ENCODE peak calls at places on chromosomes 11 and 22, in nine cellular contexts. B is activated naive CD8-positive, alpha-beta T cell treated with anti-CD3 and anti-CD28 coated beads, Interleukin-2, amount 50 U/mL, for 24 hours; R is nephron progenitor cell; G is epithelial cell of prostate; K is NCI-H345; Z is CD8-positive, alpha-beta memory T cell; C is cardiac septum; M is ovary; O is CD4-positive, CD25-positive, alpha-beta regulatory T cell. S is an unnamed sample.

GRCh38 chr11:86204356-86204755 is 40.2 kb upstream of the EED start:
- DNase-seq in B (no peak), R (no peak), G (no peak), K (no peak), Z (no peak), C (no peak), M (no peak), O (no peak), S (no peak)

GRCh38 chr22:31346733-31347250 is 646 bp upstream of the PATZ1 start:
- DNase-seq in B (peak), R (peak), G (no peak), K (peak), Z (peak), C (peak), M (peak), O (no peak), S (peak)

GRCh38 chr22:16949561-16949960 is 58.5 kb downstream of the GAB4 start:
- DNase-seq in B (peak), R (no peak), G (no peak), K (no peak), Z (no peak), C (no peak), M (no peak), O (no peak), S (no peak)

GRCh38 chr11:64725601-64726139 is 2.7 kb upstream of the NRXN2 start:
- DNase-seq in B (no peak), R (no peak), G (no peak), K (no peak), Z (no peak), C (no peak), M (peak), O (no peak), S (no peak)

GRCh38 chr11:67024966-67025365 is 2.0 kb downstream of the SYT12 start:
- DNase-seq in B (no peak), R (no peak), G (no peak), K (no peak), Z (no peak), C (no peak), M (no peak), O (no peak), S (no peak)

GRCh38 chr11:132540586-132540985 is 991.7 kb downstream of the OPCML start:
- DNase-seq in B (no peak), R (no peak), G (no peak), K (no peak), Z (no peak), C (no peak), M (no peak), O (no peak), S (no peak)

GRCh38 chr22:39254789-39255298 is 10.1 kb upstream of the PDGFB start:
- DNase-seq in B (peak), R (no peak), G (no peak), K (no peak), Z (peak), C (peak), M (no peak), O (no peak), S (no peak)

GRCh38 chr11:35174666-35175065 is 35.7 kb downstream of the CD44 start:
- DNase-seq in B (no peak), R (no peak), G (no peak), K (no peak), Z (no peak), C (no peak), M (no peak), O (no peak), S (no peak)

GRCh38 chr22:47586038-47586437 is 823.6 kb downstream of the TBC1D22A start:
- DNase-seq in B (no peak), R (no peak), G (no peak), K (peak), Z (no peak), C (no peak), M (no peak), O (no peak), S (no peak)

GRCh38 chr22:40473703-40474102 is 103.3 kb downstream of the SGSM3 start:
- DNase-seq in B (no peak), R (no peak), G (no peak), K (no peak), Z (no peak), C (no peak), M (no peak), O (no peak), S (no peak)

GRCh38 chr22:38698407-38699094 is 2.2 kb downstream of the JOSD1 start:
- DNase-seq in B (no peak), R (no peak), G (no peak), K (no peak), Z (no peak), C (no peak), M (no peak), O (no peak), S (no peak)

GRCh38 chr11:87840786-87841185 is 334.5 kb downstream of the RAB38 start:
- DNase-seq in B (no peak), R (no peak), G (no peak), K (no peak), Z (no peak), C (no peak), M (no peak), O (no peak), S (no peak)

GRCh38 chr11:70505331-70505731 is 107.0 kb downstream of the CTTN start:
- DNase-seq in B (no peak), R (no peak), G (no peak), K (no peak), Z (no peak), C (no peak), M (no peak), O (no peak), S (no peak)

GRCh38 chr11:120746836-120747609 is 235.5 kb downstream of the GRIK4 start:
- DNase-seq in B (no peak), R (no peak), G (peak), K (peak), Z (no peak), C (no peak), M (no peak), O (no peak), S (peak)

GRCh38 chr11:119031912-119032280 is 1.2 kb upstream of the SLC37A4 start:
- DNase-seq in B (no peak), R (no peak), G (no peak), K (no peak), Z (no peak), C (no peak), M (no peak), O (no peak), S (no peak)

GRCh38 chr11:975824-976223 is 50.2 kb downstream of the AP2A2 start:
- DNase-seq in B (no peak), R (peak), G (no peak), K (no peak), Z (no peak), C (no peak), M (peak), O (no peak), S (no peak)

GRCh38 chr11:35484435-35484834 is 41.0 kb downstream of the PAMR1 start:
- DNase-seq in B (no peak), R (no peak), G (no peak), K (no peak), Z (no peak), C (no peak), M (no peak), O (no peak), S (no peak)

GRCh38 chr11:3138178-3139085 is 26.7 kb downstream of the OSBPL5 start:
- DNase-seq in B (no peak), R (peak), G (no peak), K (no peak), Z (no peak), C (no peak), M (no peak), O (no peak), S (no peak)

GRCh38 chr11:71992331-71992730 is 6.4 kb upstream of the IL18BP start:
- DNase-seq in B (no peak), R (no peak), G (no peak), K (no peak), Z (no peak), C (no peak), M (no peak), O (no peak), S (no peak)

GRCh38 chr11:95652002-95652472 is 137.5 kb downstream of the FAM76B start:
- DNase-seq in B (no peak), R (no peak), G (no peak), K (no peak), Z (no peak), C (no peak), M (no peak), O (no peak), S (no peak)

GRCh38 chr11:113131036-113131775 is 170.0 kb downstream of the NCAM1 start:
- DNase-seq in B (no peak), R (no peak), G (no peak), K (no peak), Z (no peak), C (no peak), M (no peak), O (no peak), S (no peak)

GRCh38 chr11:64234840-64235379 is 526 bp downstream of the VEGFB start:
- DNase-seq in B (peak), R (peak), G (no peak), K (peak), Z (peak), C (no peak), M (peak), O (peak), S (peak)

GRCh38 chr22:20488946-20489345 is 6.6 kb downstream of the KLHL22 start:
- DNase-seq in B (no peak), R (no peak), G (no peak), K (no peak), Z (no peak), C (no peak), M (no peak), O (no peak), S (no peak)

GRCh38 chr11:86374586-86374985 is at the start of gene CCDC81:
- DNase-seq in B (no peak), R (peak), G (no peak), K (no peak), Z (no peak), C (no peak), M (peak), O (no peak), S (no peak)

GRCh38 chr11:124274000-124274399 is 17.8 kb downstream of the OR8G5 start:
- DNase-seq in B (no peak), R (no peak), G (no peak), K (no peak), Z (no peak), C (no peak), M (no peak), O (no peak), S (no peak)

GRCh38 chr22:29635734-29636357 is 32.4 kb downstream of the NF2 start:
- DNase-seq in B (no peak), R (peak), G (no peak), K (peak), Z (no peak), C (no peak), M (no peak), O (no peak), S (no peak)

GRCh38 chr11:129331871-129332274 is 43.8 kb upstream of the BARX2 start:
- DNase-seq in B (peak), R (peak), G (peak), K (peak), Z (peak), C (peak), M (peak), O (peak), S (peak)

GRCh38 chr22:44942056-44942455 is 67.7 kb downstream of the PHF21B start:
- DNase-seq in B (no peak), R (no peak), G (no peak), K (no peak), Z (no peak), C (no peak), M (no peak), O (no peak), S (no peak)

GRCh38 chr11:12118940-12119339 is 8.6 kb downstream of the MICAL2 start:
- DNase-seq in B (no peak), R (peak), G (no peak), K (no peak), Z (no peak), C (no peak), M (peak), O (no peak), S (no peak)